ENCODE peak calls at places on chromosomes 3 and 15, in four cellular contexts. B is cardiac fibroblast, Y is AG09309, H is body of pancreas. J is an unnamed sample.
A peak's percentile ranks its signal among the peaks of the same experiment; 100 is the strongest.

GRCh38 chr3:196198771-196199753 is 12.1 kb downstream of the ZDHHC19 start:
- DNase-seq in B (peak; percentile 25), Y (no peak), H (no peak), J (no peak)

GRCh38 chr15:42693496-42693895 is 43.4 kb downstream of the CDAN1 start:
- DNase-seq in B (no peak), Y (no peak), H (no peak), J (no peak)

GRCh38 chr3:53231532-53232511 is 24.0 kb downstream of the TKT start:
- DNase-seq in B (no peak), Y (no peak), H (no peak), J (no peak)

GRCh38 chr15:101188517-101189340 is 63.1 kb downstream of the CHSY1 start:
- DNase-seq in B (peak; percentile 80), Y (peak; percentile 86), H (no peak), J (no peak)

GRCh38 chr15:91568036-91568435 is 285.5 kb upstream of the SLCO3A1 start:
- DNase-seq in B (no peak), Y (no peak), H (no peak), J (no peak)

GRCh38 chr3:101646726-101647125 is 30.2 kb downstream of the ZBTB11 start:
- DNase-seq in B (peak; percentile 32), Y (no peak), H (no peak), J (no peak)

GRCh38 chr3:129025691-129026435 is 24.8 kb downstream of the EFCC1 start:
- DNase-seq in B (no peak), Y (no peak), H (no peak), J (no peak)

GRCh38 chr3:186021673-186022362 is 84.0 kb upstream of the TRA2B start:
- DNase-seq in B (peak; percentile 92), Y (peak; percentile 86), H (no peak), J (peak; percentile 28)

GRCh38 chr3:195160257-195160898 is 110.6 kb downstream of the XXYLT1 start:
- DNase-seq in B (peak; percentile 67), Y (no peak), H (no peak), J (no peak)

DNA sequence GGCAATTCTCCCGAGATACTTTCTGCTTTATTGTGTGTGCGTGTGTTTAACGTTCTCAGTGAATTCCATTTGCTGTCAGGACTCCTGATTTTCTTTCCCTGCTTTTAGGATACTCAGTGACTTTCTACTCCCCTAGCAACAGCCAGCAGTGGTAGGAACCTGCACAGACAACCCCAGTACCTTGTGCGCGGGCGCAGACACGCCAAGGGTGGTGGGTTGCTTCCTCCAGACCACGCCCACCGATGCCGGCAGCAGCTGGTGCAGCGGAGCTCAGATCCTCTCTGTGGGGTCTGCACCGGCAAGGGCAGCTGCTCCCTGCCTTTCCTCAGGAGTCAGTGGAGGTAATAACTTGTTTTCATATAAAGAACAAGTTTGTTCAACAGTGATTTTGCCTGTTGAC is 225.1 kb upstream of the NDN start:
- DNase-seq in B (no peak), Y (no peak), H (peak; percentile 57), J (no peak)
- H3K4me3 ChIP-seq in B (no peak overlapping the region), Y (no peak overlapping the region), H (no peak overlapping the region), J (no peak overlapping the region)

DNA sequence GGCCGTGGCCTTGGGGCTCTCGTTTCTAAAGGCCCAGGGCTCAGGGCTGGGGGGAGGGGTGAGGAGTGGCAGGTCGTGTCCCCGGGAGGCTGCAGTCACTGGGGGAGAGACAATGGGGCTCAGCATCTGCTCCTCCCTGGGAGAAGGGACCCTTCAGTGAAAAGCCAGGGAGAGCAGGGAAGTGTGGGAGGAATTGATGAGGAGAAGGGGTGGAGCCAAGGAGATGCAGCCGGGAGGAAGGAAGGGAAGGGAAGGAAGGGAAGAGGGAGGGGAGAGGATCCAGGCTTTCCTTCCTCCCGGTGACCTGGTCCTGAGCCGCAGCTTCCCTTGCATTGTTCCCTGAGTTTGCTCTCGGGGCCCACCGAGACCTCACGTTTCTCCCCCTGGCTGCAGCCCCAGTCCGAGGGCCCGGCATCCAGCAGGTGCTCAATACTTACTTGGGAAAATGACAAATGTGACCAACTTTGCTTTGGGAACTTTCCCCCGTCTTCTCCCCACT is 1.4 kb upstream of the ZNF710 start:
- DNase-seq in B (peak; percentile 22), Y (no peak), H (peak; percentile 72), J (no peak)
- H3K4me3 ChIP-seq in B (peak overlapping the region; percentile 56), Y (peak overlapping the region; percentile 33), H (peak overlapping the region; percentile 8), J (peak overlapping the region; percentile 52)

DNA sequence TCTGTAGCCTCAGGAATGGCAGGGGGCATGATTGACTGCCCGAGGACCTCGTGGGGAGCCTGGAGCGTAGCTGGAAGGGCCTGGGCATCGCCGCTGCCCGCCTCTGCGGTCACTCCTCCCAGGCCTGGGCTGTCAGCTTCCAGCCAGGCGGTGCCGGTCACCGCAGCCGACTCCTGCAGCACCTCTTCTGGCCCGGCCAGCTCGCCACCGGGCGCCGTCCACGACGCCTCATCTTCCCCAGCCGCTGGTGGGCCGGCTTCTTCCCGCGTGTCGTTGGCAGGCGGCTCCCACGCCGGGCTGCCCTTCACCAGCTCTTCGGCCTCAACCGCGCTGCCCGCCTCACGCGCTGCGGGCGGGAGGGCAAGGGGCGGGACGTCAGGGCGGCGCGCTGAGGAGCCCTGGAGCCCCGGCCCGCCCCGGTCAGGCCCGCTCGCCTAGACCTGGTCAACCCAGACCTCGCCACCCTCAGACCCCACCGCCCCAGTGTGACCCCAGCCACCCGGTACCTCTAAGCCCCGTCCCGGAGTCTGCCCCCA is 1.0 kb downstream of the CSPG5 start:
- DNase-seq in B (no peak), Y (no peak), H (peak; percentile 18), J (no peak)
- H3K4me3 ChIP-seq in B (peak overlapping the region; percentile 51), Y (peak overlapping the region; percentile 39), H (peak overlapping the region; percentile 27), J (peak overlapping the region; percentile 60)

DNA sequence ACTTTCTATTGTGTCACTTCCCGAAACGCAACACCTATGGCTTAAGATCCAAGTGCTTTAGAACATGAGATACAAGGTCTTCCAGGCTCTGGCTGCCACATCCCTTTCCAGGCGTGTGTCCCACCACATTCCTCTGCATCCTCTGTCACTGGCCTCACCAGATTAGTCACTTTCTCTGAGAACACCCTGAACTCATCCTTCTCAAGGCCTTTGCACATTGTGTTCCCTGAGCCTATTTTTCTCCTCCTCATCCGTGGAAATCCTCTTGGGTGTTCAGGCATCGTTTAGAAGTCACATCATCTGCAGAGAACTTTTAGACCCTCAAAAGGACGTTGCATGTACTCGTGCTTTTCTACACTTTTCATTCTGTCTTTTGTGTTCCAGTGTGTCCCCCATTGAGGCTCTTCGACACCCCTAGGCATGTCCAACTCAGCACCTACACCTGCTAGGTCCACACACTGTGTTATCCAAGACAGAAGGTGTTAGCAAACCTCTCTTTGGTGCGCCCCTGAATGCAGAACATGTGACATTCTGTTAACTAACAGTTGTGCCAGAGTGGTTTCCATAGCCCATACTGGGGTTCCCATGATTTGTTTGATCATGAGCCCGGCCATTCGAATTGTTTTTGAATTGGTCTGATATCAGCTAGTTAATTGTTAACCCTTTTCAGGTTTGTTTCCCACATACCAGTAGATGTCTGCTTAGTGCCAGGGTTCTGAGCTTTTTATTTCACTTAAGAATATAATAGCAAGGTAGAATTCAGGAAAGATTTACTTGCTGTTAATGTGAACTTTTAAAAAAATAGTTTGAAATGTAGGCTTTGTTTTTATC is 67.2 kb downstream of the LPP start:
- DNase-seq in B (peak; percentile 98), Y (no peak), H (no peak), J (peak; percentile 98)
- H3K4me3 ChIP-seq in B (peak overlapping the region; percentile 3), Y (no peak overlapping the region), H (no peak overlapping the region), J (no peak overlapping the region)

J was measured in gastrocnemius medialis.